ENCODE peak calls at places on chromosome 6, in five cellular contexts. T is tibial nerve, P is A549, L is stomach, U is transverse colon. W is an unnamed sample.

GRCh38 chr6:147251072-147251471 is 46.9 kb downstream of the STXBP5 start:
- DNase-seq in T (no peak), U (no peak), P (no peak), L (no peak), W (no peak)

GRCh38 chr6:75266716-75267291 is 17.8 kb downstream of the TMEM30A start:
- DNase-seq in P (peak), U (no peak), L (no peak), T (no peak), W (no peak)

GRCh38 chr6:84441456-84441855 is 214.0 kb upstream of the CEP162 start:
- DNase-seq in T (no peak), L (no peak), U (no peak), P (no peak), W (no peak)

GRCh38 chr6:158648682-158649131 is 1.1 kb upstream of the SYTL3 start:
- DNase-seq in L (peak), P (no peak), T (no peak), U (no peak), W (no peak)

GRCh38 chr6:40293824-40294188 is 293.4 kb downstream of the LRFN2 start:
- DNase-seq in T (no peak), L (no peak), P (no peak), U (no peak), W (no peak)

GRCh38 chr6:150293423-150294280 is 75.2 kb upstream of the IYD start:
- DNase-seq in U (no peak), P (peak), L (no peak), T (no peak), W (no peak)

GRCh38 chr6:227074-227782 is 65.1 kb upstream of the DUSP22 start:
- DNase-seq in T (no peak), P (no peak), L (no peak), U (peak), W (no peak)

GRCh38 chr6:139545474-139546116 is 171.1 kb upstream of the CITED2 start:
- DNase-seq in P (no peak), L (no peak), T (no peak), U (no peak), W (no peak)

GRCh38 chr6:170224694-170225660 is 65.9 kb downstream of the DLL1 start:
- DNase-seq in L (peak), U (no peak), P (no peak), T (no peak), W (peak)

GRCh38 chr6:17281100-17281496 is at the start of gene RBM24:
- DNase-seq in U (peak), L (peak), P (peak), T (peak), W (peak)

GRCh38 chr6:125067552-125067951 is 86.0 kb upstream of the TPD52L1 start:
- DNase-seq in T (no peak), U (no peak), P (no peak), L (no peak), W (no peak)

GRCh38 chr6:6892706-6893601 is 214.8 kb upstream of the RREB1 start:
- DNase-seq in U (no peak), P (no peak), T (no peak), L (no peak), W (no peak)

GRCh38 chr6:159693894-159694545 is 979 bp upstream of the SOD2 start:
- DNase-seq in U (peak), T (no peak), L (peak), P (no peak), W (peak)

GRCh38 chr6:47741807-47742206 is 40.0 kb upstream of the OPN5 start:
- DNase-seq in T (no peak), L (no peak), P (peak), U (peak), W (no peak)

GRCh38 chr6:340991-341827 is 48.9 kb downstream of the DUSP22 start:
- DNase-seq in P (no peak), T (no peak), L (no peak), U (peak), W (peak)

GRCh38 chr6:40328376-40328987 is 258.7 kb downstream of the LRFN2 start:
- DNase-seq in U (peak), P (peak), L (peak), T (no peak), W (peak)

GRCh38 chr6:148818939-148819575 is 72.2 kb downstream of the UST start:
- DNase-seq in L (no peak), T (no peak), U (no peak), P (no peak), W (no peak)

GRCh38 chr6:160996316-160996715 is 4.7 kb downstream of the MAP3K4 start:
- DNase-seq in T (no peak), U (no peak), P (no peak), L (no peak), W (no peak)

GRCh38 chr6:40395066-40395697 is 192.0 kb downstream of the LRFN2 start:
- DNase-seq in L (peak), U (no peak), T (no peak), P (no peak), W (peak)

GRCh38 chr6:152267967-152268845 is 369.0 kb downstream of the SYNE1 start:
- DNase-seq in P (peak), T (no peak), U (no peak), L (no peak), W (no peak)

GRCh38 chr6:40894962-40895799 is 143.8 kb downstream of the UNC5CL start:
- DNase-seq in T (no peak), U (peak), L (peak), P (peak), W (peak)

GRCh38 chr6:108844632-108845031 is 3.6 kb upstream of the ARMC2 start:
- DNase-seq in P (no peak), L (no peak), U (no peak), T (no peak), W (no peak)

GRCh38 chr6:34573567-34574183 is 17.5 kb upstream of the SPDEF start:
- DNase-seq in U (peak), T (no peak), L (no peak), P (no peak), W (no peak)

DNA sequence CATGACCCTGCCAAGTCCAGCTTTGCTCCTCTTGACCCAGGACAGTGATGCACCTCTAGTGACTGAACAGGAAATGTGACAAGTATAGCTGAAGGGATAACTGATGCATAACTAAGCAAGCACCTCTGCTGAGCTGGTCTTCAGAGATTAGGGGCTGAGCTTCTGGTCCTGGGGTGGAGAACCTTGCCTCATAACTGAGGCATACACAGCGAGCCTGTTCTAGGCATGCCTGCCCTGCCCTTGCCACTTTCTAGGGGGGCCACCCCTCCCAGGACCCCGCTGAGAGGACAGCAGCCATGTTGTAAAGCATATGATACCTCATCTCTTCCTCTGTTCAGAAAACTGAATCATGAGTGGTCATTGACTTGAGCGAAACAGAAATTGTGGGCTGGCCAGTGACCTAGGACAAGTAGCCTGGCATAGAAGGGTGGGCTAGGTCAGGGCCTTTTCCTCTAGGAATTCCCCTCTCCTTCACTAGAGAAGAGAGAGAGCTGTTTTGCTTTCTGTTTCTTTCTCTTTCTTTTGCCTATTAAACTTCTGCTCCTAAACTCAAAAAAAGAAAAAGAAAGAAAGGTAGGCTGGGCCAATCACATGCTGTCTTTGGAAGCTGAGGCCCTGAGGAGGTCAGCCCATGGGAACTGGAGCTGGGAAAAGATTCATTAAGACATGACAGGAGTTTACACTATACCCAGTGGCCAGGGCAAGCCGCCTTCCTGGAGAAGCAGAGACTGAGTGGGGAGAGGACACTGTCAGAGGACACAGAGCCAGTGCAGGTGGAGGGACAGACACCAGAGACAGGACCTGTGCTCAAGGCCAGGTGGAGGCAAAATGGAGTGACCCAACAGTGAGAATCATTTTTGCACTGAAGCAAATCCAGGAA is 23.1 kb downstream of the ALDH5A1 start:
- DNase-seq in U (no peak), T (no peak), L (no peak), P (no peak), W (no peak)
- H3K4me3 ChIP-seq in U (no peak), T (no peak), L (no peak), P (no peak), W (no peak)

GRCh38 chr6:157531986-157532365 is 151.0 kb downstream of the ZDHHC14 start:
- DNase-seq in T (no peak), L (no peak), U (no peak), P (no peak), W (no peak)

GRCh38 chr6:157530724-157531168 is 149.8 kb downstream of the ZDHHC14 start:
- DNase-seq in P (no peak), U (no peak), T (no peak), L (no peak), W (no peak)

GRCh38 chr6:157532963-157533362 is 152.0 kb downstream of the ZDHHC14 start:
- DNase-seq in L (no peak), T (no peak), U (no peak), P (no peak), W (no peak)

GRCh38 chr6:157530126-157530525 is 149.1 kb downstream of the ZDHHC14 start:
- DNase-seq in L (no peak), T (no peak), P (no peak), U (no peak), W (no peak)

GRCh38 chr6:157531169-157531985 is 150.4 kb downstream of the ZDHHC14 start:
- DNase-seq in U (peak), L (no peak), T (no peak), P (no peak), W (no peak)
- TF ChIP-seq POLR2A in U (peak), L (no peak), T (no peak), P (no peak), W (no peak)

DNA sequence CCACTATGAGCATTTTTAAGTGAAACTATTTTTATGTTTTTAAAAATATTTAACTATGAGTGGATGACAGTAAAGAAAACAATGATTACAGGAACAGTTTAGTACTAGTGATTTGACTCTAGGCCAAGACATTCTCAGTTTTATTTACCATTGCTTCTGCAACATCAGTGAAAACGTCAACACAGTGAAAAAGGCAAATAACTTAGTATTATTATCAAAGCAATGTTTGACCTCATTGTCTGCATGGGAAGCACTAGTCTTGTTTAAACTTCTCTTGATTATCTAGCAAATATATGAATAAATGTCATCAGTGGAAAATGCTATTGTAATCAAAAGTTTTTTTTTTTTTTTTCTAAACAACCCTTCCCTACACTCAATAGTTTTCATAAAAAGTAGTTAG is 165.0 kb downstream of the HTR1B start:
- DNase-seq in T (no peak), L (no peak), P (peak), U (no peak), W (no peak)
- H3K4me3 ChIP-seq in T (no peak), L (no peak), P (no peak), U (no peak), W (no peak)

GRCh38 chr6:42555477-42556457 is 8.1 kb upstream of the UBR2 start:
- DNase-seq in L (no peak), P (peak), T (no peak), U (peak), W (no peak)
- TF ChIP-seq POLR2A in L (no peak), P (no peak), T (no peak), U (peak), W (no peak)

GRCh38 chr6:31630177-31630934 is 9.8 kb downstream of the PRRC2A start:
- DNase-seq in T (no peak), U (no peak), P (no peak), L (no peak), W (no peak)

GRCh38 chr6:31629014-31629413 is 8.5 kb downstream of the PRRC2A start:
- DNase-seq in P (no peak), L (no peak), T (no peak), U (no peak), W (no peak)

GRCh38 chr6:31631209-31631608 is 10.7 kb downstream of the PRRC2A start:
- DNase-seq in T (no peak), L (no peak), P (no peak), U (no peak), W (no peak)

GRCh38 chr6:31626952-31627351 is 6.4 kb downstream of the PRRC2A start:
- DNase-seq in U (no peak), P (no peak), L (no peak), T (no peak), W (no peak)

GRCh38 chr6:31627690-31628287 is 7.3 kb downstream of the PRRC2A start:
- DNase-seq in U (no peak), T (no peak), P (no peak), L (no peak), W (no peak)
- H3K4me3 ChIP-seq in U (no peak), T (no peak), P (no peak), L (no peak), W (no peak)

GRCh38 chr6:110876170-110876773 is 1.7 kb downstream of the AMD1 start:
- DNase-seq in T (peak), U (peak), L (peak), P (peak), W (peak)

GRCh38 chr6:110875548-110876169 is 1.1 kb downstream of the AMD1 start:
- DNase-seq in L (peak), U (peak), T (no peak), P (peak), W (peak)

GRCh38 chr6:110873981-110874879 is at the start of gene AMD1:
- DNase-seq in T (peak), L (peak), P (peak), U (peak), W (peak)

GRCh38 chr6:110877154-110877564 is 2.6 kb downstream of the AMD1 start:
- DNase-seq in T (no peak), U (no peak), L (no peak), P (no peak), W (no peak)

GRCh38 chr6:110874880-110875547 is 429 bp downstream of the AMD1 start:
- DNase-seq in P (peak), T (no peak), L (peak), U (peak), W (peak)
- TF ChIP-seq POLR2A in P (no peak), T (no peak), L (no peak), U (no peak), W (no peak)

DNA sequence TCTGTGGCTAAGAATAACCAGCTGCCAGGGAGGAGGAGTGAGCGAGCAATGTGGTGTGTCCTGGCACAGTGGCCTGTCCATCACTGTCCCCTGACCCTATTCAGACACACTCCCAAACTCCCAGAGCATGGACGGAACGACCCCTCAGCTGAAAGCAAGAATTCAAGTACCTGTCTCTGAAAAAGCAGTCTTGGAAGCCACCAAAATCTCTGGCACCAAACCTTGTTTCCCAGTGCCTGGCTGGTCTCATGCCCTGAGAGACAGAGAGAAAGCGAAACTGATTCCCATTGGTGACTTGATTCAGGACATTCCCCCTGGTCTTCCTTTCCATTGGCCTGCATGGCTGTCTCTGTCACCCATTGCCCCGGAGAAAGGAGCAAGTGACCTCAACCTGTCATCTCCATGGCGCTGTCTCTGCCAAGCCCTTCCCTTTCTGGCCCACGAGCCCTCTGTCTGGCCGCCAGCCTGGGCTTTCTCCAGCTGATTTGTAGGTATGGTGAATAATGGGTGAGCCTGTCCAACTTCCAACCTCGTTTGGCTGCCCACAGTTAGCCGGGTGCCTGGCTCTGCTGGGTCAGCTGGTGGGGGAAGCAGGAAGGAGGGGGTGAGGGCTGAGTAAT is at the start of gene DDO:
- DNase-seq in U (peak), P (no peak), L (peak), T (no peak), W (peak)
- H3K4me3 ChIP-seq in U (peak), P (no peak), L (peak), T (peak), W (no peak)

GRCh38 chr6:33299237-33299944 is 649 bp upstream of the RGL2 start:
- DNase-seq in L (peak), U (peak), P (peak), T (peak), W (peak)
- TF ChIP-seq POLR2A in L (peak), U (peak), P (peak), T (peak), W (peak)

GRCh38 chr6:144500886-144501285 is 215.8 kb downstream of the UTRN start:
- DNase-seq in T (no peak), P (no peak), U (no peak), L (no peak), W (no peak)
- H3K4me3 ChIP-seq in T (no peak), P (no peak), U (no peak), L (no peak), W (no peak)

GRCh38 chr6:37172991-37173572 is 3.1 kb downstream of the PIM1 start:
- DNase-seq in L (no peak), P (no peak), T (no peak), U (no peak), W (no peak)

GRCh38 chr6:37171141-37171969 is 1.4 kb downstream of the PIM1 start:
- DNase-seq in T (peak), U (peak), L (peak), P (no peak), W (peak)

GRCh38 chr6:37170273-37171140 is 555 bp downstream of the PIM1 start:
- DNase-seq in P (no peak), T (no peak), L (peak), U (peak), W (peak)

GRCh38 chr6:37173573-37174195 is 3.7 kb downstream of the PIM1 start:
- DNase-seq in L (no peak), U (no peak), P (no peak), T (no peak), W (no peak)

DNA sequence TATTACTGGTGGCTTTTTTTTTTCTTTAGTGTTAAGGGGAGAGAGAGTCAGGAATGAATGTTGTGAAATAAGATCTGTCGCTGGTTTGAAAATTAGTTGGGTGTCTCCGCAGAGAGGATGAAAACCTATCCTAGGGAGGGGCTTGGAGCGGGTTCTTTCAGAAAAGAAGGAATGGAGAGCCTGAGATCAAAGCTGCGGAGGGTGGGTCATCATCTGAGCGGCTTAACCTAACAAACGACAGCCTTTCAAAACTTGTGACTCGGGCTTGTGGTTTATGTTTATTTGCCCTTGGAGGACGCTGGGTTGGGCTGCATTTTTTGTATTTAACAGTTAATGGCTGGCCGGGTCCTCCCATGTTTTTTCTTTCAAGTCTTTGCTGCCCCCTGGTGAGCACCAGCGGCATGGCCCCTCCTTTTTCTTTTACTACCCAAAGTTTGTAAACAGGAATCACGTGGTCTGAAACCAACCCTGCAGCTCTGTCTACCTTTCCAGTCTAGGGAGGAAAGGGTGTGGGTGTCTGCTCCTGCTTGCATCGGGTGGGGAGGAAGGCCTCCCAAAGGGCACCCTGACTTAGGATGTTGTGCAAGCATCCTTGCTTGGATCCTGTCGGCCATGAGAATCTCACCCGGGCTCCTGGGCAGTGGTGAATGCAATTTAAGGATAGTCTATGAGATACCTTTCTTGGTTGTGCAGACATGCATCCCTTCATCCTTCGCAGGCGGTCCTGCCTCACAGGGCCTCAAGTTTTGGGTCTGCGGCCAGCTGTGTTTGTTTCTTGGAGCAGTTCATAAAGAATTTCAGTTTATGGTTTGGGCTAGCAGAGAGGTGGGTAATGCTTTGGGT is 2.2 kb downstream of the PIM1 start:
- DNase-seq in P (peak), U (peak), L (peak), T (peak), W (peak)
- TF ChIP-seq POLR2A in P (no peak), U (peak), L (no peak), T (no peak), W (peak)

W was measured in body of pancreas.